ENCODE peak calls at places on chromosomes 12 and 14, in nine cellular contexts. B, G, Q, A, W, V, M, Z and X are unnamed samples.

GRCh38 chr12:40016960-40017359 is 88.9 kb downstream of the SLC2A13 start:
- DNase-seq in G (peak), W (no peak), Z (no peak), Q (peak), M (no peak), B (no peak), A (peak), V (peak), X (no peak)

GRCh38 chr14:57963071-57963470 is 97.2 kb upstream of the SLC35F4 start:
- DNase-seq in W (no peak), Z (no peak), V (no peak), M (no peak), A (no peak), B (no peak), G (no peak), Q (no peak), X (no peak)

GRCh38 chr14:54976316-54976715 is 50.6 kb downstream of the WDHD1 start:
- DNase-seq in W (no peak), M (no peak), G (peak), Z (no peak), V (peak), Q (no peak), A (peak), B (no peak), X (no peak)

GRCh38 chr14:77882098-77882497 is 82.2 kb downstream of the ADCK1 start:
- DNase-seq in V (no peak), B (no peak), Z (no peak), Q (peak), W (peak), M (no peak), A (no peak), G (no peak), X (no peak)

GRCh38 chr14:37082431-37082830 is 90.0 kb downstream of the SLC25A21 start:
- DNase-seq in A (no peak), G (no peak), B (no peak), M (no peak), Z (no peak), W (no peak), Q (no peak), V (no peak), X (no peak)

GRCh38 chr14:88422919-88423318 is 37.5 kb downstream of the SPATA7 start:
- DNase-seq in Q (no peak), M (no peak), G (peak), Z (no peak), A (peak), W (no peak), V (peak), B (no peak), X (no peak)

GRCh38 chr12:96587691-96588090 is 98.3 kb downstream of the CFAP54 start:
- DNase-seq in A (no peak), Z (no peak), B (no peak), V (peak), G (peak), Q (no peak), M (no peak), W (no peak), X (no peak)

GRCh38 chr14:82445810-82446575 is 912.3 kb upstream of the SEL1L start:
- DNase-seq in G (no peak), B (no peak), M (no peak), A (no peak), W (no peak), Q (no peak), Z (no peak), V (no peak), X (no peak)

GRCh38 chr12:8011331-8011730 is 21.2 kb upstream of the FOXJ2 start:
- DNase-seq in M (no peak), A (no peak), Q (no peak), B (no peak), Z (no peak), G (peak), W (no peak), V (peak), X (no peak)

GRCh38 chr14:90839889-90840266 is 23.6 kb upstream of the TTC7B start:
- DNase-seq in Q (no peak), Z (no peak), V (no peak), B (no peak), G (no peak), W (no peak), M (no peak), A (no peak), X (no peak)

GRCh38 chr12:67377021-67377420 is 107.9 kb downstream of the CAND1 start:
- DNase-seq in B (no peak), Q (no peak), Z (no peak), G (no peak), V (no peak), M (no peak), W (no peak), A (no peak), X (no peak)

GRCh38 chr12:105479710-105480109 is 149.2 kb downstream of the C12orf75 start:
- DNase-seq in A (no peak), W (no peak), V (no peak), B (no peak), M (no peak), Z (no peak), Q (no peak), G (no peak), X (no peak)

GRCh38 chr12:1356285-1356684 is 238.1 kb downstream of the FBXL14 start:
- DNase-seq in Z (no peak), G (no peak), M (no peak), V (no peak), B (no peak), Q (no peak), W (no peak), A (no peak), X (no peak)

GRCh38 chr12:94545937-94546771 is 86.5 kb upstream of the CEP83 start:
- DNase-seq in Z (peak), B (peak), M (peak), V (peak), Q (peak), W (peak), A (peak), G (peak), X (peak)

GRCh38 chr14:85701763-85702162 is 171.8 kb downstream of the FLRT2 start:
- DNase-seq in Q (no peak), A (no peak), V (peak), Z (peak), M (no peak), B (no peak), G (peak), W (no peak), X (no peak)

GRCh38 chr12:124566181-124567034 is 1.0 kb downstream of the NCOR2 start:
- DNase-seq in M (peak), A (peak), V (peak), Q (peak), W (peak), B (peak), Z (peak), G (peak), X (peak)

GRCh38 chr12:55730447-55730820 is 1.6 kb upstream of the CD63 start:
- DNase-seq in A (no peak), G (no peak), Z (no peak), B (no peak), Q (no peak), W (no peak), V (no peak), M (no peak), X (no peak)

GRCh38 chr12:64181504-64182291 is 40.4 kb downstream of the KICS2 start:
- DNase-seq in B (peak), V (peak), G (peak), Z (peak), M (peak), Q (peak), A (peak), W (peak), X (no peak)

GRCh38 chr14:97143011-97143410 is 345.8 kb downstream of the VRK1 start:
- DNase-seq in W (no peak), Q (no peak), G (no peak), M (no peak), Z (no peak), B (no peak), V (no peak), A (no peak), X (no peak)

GRCh38 chr12:70180140-70180539 is 63.1 kb upstream of the CNOT2 start:
- DNase-seq in V (no peak), A (no peak), G (no peak), Z (no peak), M (peak), B (no peak), W (peak), Q (no peak), X (no peak)

GRCh38 chr14:75344396-75344795 is 65.8 kb downstream of the FOS start:
- DNase-seq in B (no peak), A (no peak), G (no peak), M (no peak), W (no peak), Z (no peak), Q (no peak), V (no peak), X (no peak)

GRCh38 chr14:47976139-47976538 is 300.7 kb upstream of the MDGA2 start:
- DNase-seq in Z (peak), M (no peak), G (no peak), W (no peak), A (no peak), Q (no peak), V (no peak), B (no peak), X (no peak)

GRCh38 chr12:119013023-119013422 is 31.7 kb downstream of the SRRM4 start:
- DNase-seq in V (no peak), G (no peak), M (no peak), W (no peak), B (no peak), Z (no peak), A (no peak), Q (no peak), X (no peak)

GRCh38 chr14:53306267-53306721 is 153.2 kb upstream of the DDHD1 start:
- DNase-seq in W (peak), Q (peak), G (peak), V (peak), M (peak), Z (peak), B (peak), A (peak), X (no peak)

GRCh38 chr14:68978550-68978911 is 571 bp downstream of the ACTN1 start:
- DNase-seq in Z (peak), W (peak), A (no peak), B (peak), M (peak), G (no peak), V (peak), Q (peak), X (peak)

GRCh38 chr14:95784137-95784536 is 70.2 kb upstream of the TCL1A start:
- DNase-seq in M (peak), Z (peak), V (peak), W (peak), G (peak), B (no peak), Q (no peak), A (no peak), X (no peak)

GRCh38 chr12:109797905-109798669 is 35.1 kb downstream of the TRPV4 start:
- DNase-seq in M (peak), Z (peak), W (peak), Q (no peak), V (no peak), A (no peak), G (no peak), B (no peak), X (no peak)

GRCh38 chr14:69673099-69673498 is 61.7 kb downstream of the SUSD6 start:
- DNase-seq in M (no peak), Q (no peak), Z (no peak), B (no peak), V (no peak), G (no peak), A (no peak), W (no peak), X (no peak)

DNA sequence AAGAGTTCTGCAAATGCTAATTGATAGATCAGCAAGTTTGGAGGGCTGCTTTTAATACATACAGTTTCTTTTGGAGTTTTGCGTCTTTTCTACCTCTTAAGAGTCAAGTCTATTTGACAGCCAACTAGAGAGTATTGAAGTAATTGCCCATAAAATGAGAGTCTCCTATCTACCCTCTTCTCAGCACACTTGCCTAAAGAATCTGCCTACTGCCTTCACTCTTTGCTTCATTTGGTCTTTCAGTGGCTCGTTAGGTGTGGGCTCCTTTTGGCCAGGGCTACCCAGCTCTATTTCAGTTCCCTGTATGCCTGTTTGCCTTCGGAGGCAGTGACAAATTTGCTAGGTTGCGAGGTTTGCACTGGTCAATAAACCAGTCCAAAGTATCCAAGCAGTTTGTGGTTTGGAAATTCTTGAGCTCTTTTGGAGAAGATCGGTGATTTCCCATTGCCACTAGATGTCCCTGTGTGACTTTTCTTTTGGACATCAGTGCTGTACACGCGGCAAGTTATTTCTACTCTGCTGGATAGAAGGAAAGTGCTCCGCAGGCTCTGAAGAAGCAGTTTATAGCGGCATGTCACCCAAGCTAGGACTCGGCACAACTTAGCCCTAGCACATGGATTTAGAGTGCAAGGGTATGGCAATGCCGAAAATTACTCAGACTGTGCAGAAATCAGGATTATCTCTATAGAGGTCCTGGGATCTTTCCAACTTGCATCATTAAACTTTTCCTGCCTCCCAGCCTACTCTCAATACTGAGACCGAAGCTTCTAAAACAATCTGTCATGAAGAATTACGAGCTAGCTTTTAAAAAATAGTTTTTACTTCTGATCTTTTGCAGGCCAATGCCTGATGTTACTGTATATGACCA is 38.6 kb downstream of the MGST1 start:
- DNase-seq in B (peak), Q (peak), V (peak), W (peak), Z (peak), G (peak), A (peak), M (peak), X (no peak)
- H3K27ac ChIP-seq in B (no peak), Q (no peak), V (no peak), W (no peak), Z (no peak), G (no peak), A (no peak), M (no peak), X (no peak)

DNA sequence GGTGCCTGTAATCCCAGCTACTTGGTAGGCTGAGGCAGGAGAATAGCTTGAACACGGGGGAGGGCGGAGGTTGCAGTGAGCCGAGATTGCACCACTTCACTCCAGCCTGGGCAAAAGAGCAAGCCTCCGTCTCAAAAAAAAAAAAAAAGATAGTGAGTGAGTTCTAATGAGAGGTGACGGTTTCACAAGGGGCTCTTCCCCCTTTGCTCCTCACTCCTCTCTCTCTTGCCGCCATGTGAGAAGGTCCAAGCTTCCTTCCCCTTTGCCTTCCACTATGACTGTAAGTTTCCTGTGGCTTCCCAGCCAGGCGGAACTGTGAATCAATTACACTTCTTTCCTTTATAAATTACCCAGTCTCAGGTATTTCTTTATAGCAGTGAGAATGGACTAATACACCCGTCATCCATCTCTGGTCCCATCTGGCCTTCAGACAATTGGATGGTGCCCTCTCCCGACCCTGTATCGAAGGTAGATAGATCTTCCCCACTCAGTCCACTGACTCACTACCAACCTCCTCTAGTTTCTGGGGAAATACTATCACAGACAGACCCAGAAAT is 27.0 kb upstream of the RCOR1 start:
- DNase-seq in B (no peak), W (no peak), Z (no peak), M (no peak), A (no peak), V (no peak), Q (no peak), G (no peak), X (no peak)
- H3K27ac ChIP-seq in B (no peak), W (no peak), Z (no peak), M (no peak), A (no peak), V (no peak), Q (no peak), G (no peak), X (no peak)

GRCh38 chr14:20998139-20998538 is 954 bp upstream of the SLC39A2 start:
- DNase-seq in W (no peak), Z (peak), B (no peak), G (no peak), A (no peak), Q (peak), M (no peak), V (no peak), X (no peak)
- H3K27ac ChIP-seq in W (no peak), Z (no peak), B (no peak), G (no peak), A (no peak), Q (peak), M (no peak), V (no peak), X (no peak)

GRCh38 chr14:65299837-65300236 is 112.7 kb upstream of the FUT8 start:
- DNase-seq in Q (no peak), Z (peak), A (no peak), M (no peak), V (no peak), G (no peak), W (no peak), B (no peak), X (no peak)

GRCh38 chr14:65291561-65291960 is 121.0 kb upstream of the FUT8 start:
- DNase-seq in G (no peak), M (no peak), Q (no peak), V (no peak), W (no peak), B (no peak), Z (no peak), A (no peak), X (no peak)

GRCh38 chr14:65297744-65298143 is 114.8 kb upstream of the FUT8 start:
- DNase-seq in Q (peak), A (no peak), G (no peak), B (no peak), Z (no peak), M (no peak), V (no peak), W (no peak), X (no peak)

GRCh38 chr14:65296876-65297275 is 115.7 kb upstream of the FUT8 start:
- DNase-seq in Z (no peak), M (no peak), Q (no peak), A (no peak), G (no peak), B (no peak), V (no peak), W (no peak), X (no peak)

DNA sequence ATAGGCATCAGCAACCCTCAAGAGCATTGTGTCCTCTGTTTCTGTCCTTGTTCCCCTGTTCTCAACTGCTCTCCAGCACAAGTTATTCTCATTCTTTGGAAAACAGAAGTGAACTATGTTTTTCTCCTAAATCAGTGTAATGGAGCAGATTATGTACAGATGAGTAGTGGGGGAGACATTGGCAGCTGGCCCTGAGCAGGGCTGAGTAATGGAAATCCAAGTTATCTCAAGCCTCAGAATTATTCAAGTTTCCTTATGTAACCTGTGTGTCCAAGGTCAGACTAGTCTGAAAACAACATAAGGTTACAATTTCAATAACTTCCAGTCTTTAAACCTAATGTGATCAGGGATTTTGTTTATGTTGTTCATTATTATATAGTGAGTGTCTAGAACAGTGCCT is 116.1 kb upstream of the FUT8 start:
- DNase-seq in A (no peak), G (peak), M (no peak), B (no peak), V (peak), Q (no peak), Z (no peak), W (no peak), X (no peak)
- H3K27ac ChIP-seq in A (no peak), G (no peak), M (no peak), B (no peak), V (no peak), Q (no peak), Z (no peak), W (no peak), X (no peak)

GRCh38 chr12:113231275-113232231 is 10.3 kb downstream of the TPCN1 start:
- DNase-seq in Z (peak), B (no peak), Q (no peak), G (peak), V (peak), A (no peak), W (no peak), M (no peak), X (no peak)

GRCh38 chr12:113230315-113231274 is 9.3 kb downstream of the TPCN1 start:
- DNase-seq in W (no peak), Q (no peak), G (peak), A (no peak), M (no peak), B (no peak), Z (peak), V (peak), X (no peak)

GRCh38 chr12:113232787-113233585 is 11.7 kb downstream of the TPCN1 start:
- DNase-seq in Z (peak), V (peak), M (peak), G (peak), B (no peak), A (no peak), Q (peak), W (peak), X (peak)

GRCh38 chr12:113233967-113234366 is 12.7 kb downstream of the TPCN1 start:
- DNase-seq in Z (no peak), A (no peak), M (no peak), W (no peak), G (no peak), B (no peak), V (no peak), Q (no peak), X (no peak)

GRCh38 chr12:113232232-113232615 is 11.0 kb downstream of the TPCN1 start:
- DNase-seq in V (no peak), A (no peak), G (no peak), B (no peak), Z (no peak), W (no peak), Q (no peak), M (no peak), X (no peak)
- H3K27ac ChIP-seq in V (no peak), A (no peak), G (peak), B (no peak), Z (peak), W (peak), Q (no peak), M (no peak), X (peak)

GRCh38 chr12:91272456-91273063 is 89.9 kb upstream of the DCN start:
- DNase-seq in V (no peak), M (peak), Z (peak), Q (peak), A (no peak), B (peak), G (no peak), W (peak), X (peak)

GRCh38 chr12:91273542-91273941 is 90.9 kb upstream of the DCN start:
- DNase-seq in G (no peak), V (no peak), Q (no peak), W (no peak), Z (peak), A (no peak), M (no peak), B (no peak), X (no peak)

GRCh38 chr12:91276529-91276928 is 93.9 kb upstream of the DCN start:
- DNase-seq in A (no peak), Z (no peak), B (no peak), W (no peak), V (no peak), G (no peak), M (no peak), Q (no peak), X (no peak)

GRCh38 chr12:91274886-91275285 is 92.3 kb upstream of the DCN start:
- DNase-seq in A (peak), G (peak), W (no peak), B (no peak), Q (no peak), V (peak), Z (peak), M (peak), X (no peak)
- H3K27ac ChIP-seq in A (peak), G (no peak), W (no peak), B (peak), Q (peak), V (no peak), Z (no peak), M (peak), X (peak)